ENCODE peak calls at places on chromosome 17, in four cellular contexts. R is uterus, B is heart left ventricle, W is Caco-2. X is an unnamed sample.

GRCh38 chr17:83202002-83203000 is 122.9 kb downstream of the METRNL start:
- DNase-seq in R (no peak), B (peak), W (peak), X (peak)

GRCh38 chr17:46979023-46979870 is at the start of gene RPRML:
- DNase-seq in R (no peak), B (peak), W (no peak), X (peak)

GRCh38 chr17:79000396-79001189 is 9.0 kb downstream of the CANT1 start:
- DNase-seq in R (peak), B (no peak), W (peak), X (no peak)

GRCh38 chr17:56583772-56584171 is 9.7 kb upstream of the NOG start:
- DNase-seq in R (no peak), B (no peak), W (no peak), X (no peak)

GRCh38 chr17:1413281-1413791 is 13.3 kb upstream of the YWHAE start:
- DNase-seq in R (peak), B (peak), W (no peak), X (peak)

GRCh38 chr17:17300624-17301568 is 2.3 kb upstream of the NT5M start:
- DNase-seq in R (peak), B (peak), W (peak), X (no peak)

GRCh38 chr17:29032798-29033197 is 10.1 kb upstream of the PIPOX start:
- DNase-seq in R (no peak), B (no peak), W (no peak), X (no peak)

GRCh38 chr17:62892870-62893338 is 73.1 kb upstream of the TANC2 start:
- DNase-seq in R (no peak), B (peak), W (no peak), X (no peak)

GRCh38 chr17:48486557-48486956 is 44.3 kb downstream of the HOXB1 start:
- DNase-seq in R (no peak), B (no peak), W (peak), X (no peak)

GRCh38 chr17:11909348-11909747 is 87.9 kb downstream of the ZNF18 start:
- DNase-seq in R (no peak), B (no peak), W (no peak), X (no peak)

GRCh38 chr17:27651411-27652345 is 20.7 kb downstream of the LGALS9 start:
- DNase-seq in R (peak), B (peak), W (peak), X (peak)

GRCh38 chr17:44044092-44044491 is 22.4 kb downstream of the LSM12 start:
- DNase-seq in R (peak), B (no peak), W (no peak), X (no peak)

GRCh38 chr17:68355093-68355492 is 63.8 kb downstream of the ARSG start:
- DNase-seq in R (no peak), B (no peak), W (no peak), X (no peak)

GRCh38 chr17:10197362-10197720 is 1.1 kb downstream of the GAS7 start:
- DNase-seq in R (peak), B (peak), W (no peak), X (no peak)

GRCh38 chr17:60631119-60631518 is 31.1 kb downstream of the PPM1D start:
- DNase-seq in R (no peak), B (no peak), W (no peak), X (no peak)

GRCh38 chr17:77497578-77497934 is 356.8 kb downstream of the SEC14L1 start:
- DNase-seq in R (peak), B (peak), W (peak), X (no peak)

GRCh38 chr17:33080091-33080490 is 88.4 kb downstream of the SPACA3 start:
- DNase-seq in R (no peak), B (no peak), W (no peak), X (no peak)

GRCh38 chr17:70295329-70295728 is 126.0 kb downstream of the KCNJ2 start:
- DNase-seq in R (no peak), B (no peak), W (no peak), X (no peak)

GRCh38 chr17:71780596-71780995 is 340.2 kb upstream of the SOX9 start:
- DNase-seq in R (no peak), B (no peak), W (no peak), X (no peak)

GRCh38 chr17:10492004-10492403 is 22.6 kb upstream of the MYH4 start:
- DNase-seq in R (no peak), B (no peak), W (no peak), X (no peak)

GRCh38 chr17:28759296-28759865 is 15.6 kb downstream of the TRAF4 start:
- DNase-seq in R (no peak), B (no peak), W (no peak), X (no peak)

GRCh38 chr17:18916816-18917496 is 35.0 kb upstream of the SLC5A10 start:
- DNase-seq in R (no peak), B (no peak), W (no peak), X (no peak)

DNA sequence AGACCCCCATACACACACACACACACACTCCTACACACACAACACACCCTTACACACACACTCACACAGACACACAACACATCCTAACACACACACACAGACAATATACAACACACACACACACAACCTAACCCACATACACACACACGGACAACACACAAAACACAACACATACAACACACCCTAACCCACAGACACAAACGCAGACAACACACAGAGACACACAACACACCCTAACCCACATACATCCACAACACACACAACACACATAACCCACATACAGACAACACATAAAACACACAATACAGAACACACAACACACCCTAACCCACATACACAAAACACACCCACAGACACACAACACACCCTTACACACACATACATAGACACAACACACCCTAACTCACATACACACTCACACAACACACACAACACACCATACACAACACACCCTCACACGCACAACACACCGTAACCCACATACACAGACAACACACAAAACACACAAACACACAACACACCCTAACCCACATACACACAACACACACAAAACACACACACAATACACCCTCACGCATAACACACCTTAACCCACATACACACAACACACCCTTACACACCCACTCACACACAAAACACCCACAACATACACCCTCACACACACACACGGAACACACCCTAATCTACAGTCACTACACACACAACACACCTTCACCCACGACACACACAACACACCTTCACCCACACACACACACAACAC is 4.4 kb downstream of the ASGR1 start:
- DNase-seq in R (no peak), B (no peak), W (no peak), X (no peak)
- H3K4me3 ChIP-seq in R (no peak), B (no peak), W (no peak), X (no peak)

GRCh38 chr17:75271955-75272847 is 1.2 kb upstream of the MIF4GD start:
- DNase-seq in R (no peak), B (peak), W (no peak), X (peak)
- TF ChIP-seq CTCF in R (no peak), B (no peak), W (no peak), X (peak)

DNA sequence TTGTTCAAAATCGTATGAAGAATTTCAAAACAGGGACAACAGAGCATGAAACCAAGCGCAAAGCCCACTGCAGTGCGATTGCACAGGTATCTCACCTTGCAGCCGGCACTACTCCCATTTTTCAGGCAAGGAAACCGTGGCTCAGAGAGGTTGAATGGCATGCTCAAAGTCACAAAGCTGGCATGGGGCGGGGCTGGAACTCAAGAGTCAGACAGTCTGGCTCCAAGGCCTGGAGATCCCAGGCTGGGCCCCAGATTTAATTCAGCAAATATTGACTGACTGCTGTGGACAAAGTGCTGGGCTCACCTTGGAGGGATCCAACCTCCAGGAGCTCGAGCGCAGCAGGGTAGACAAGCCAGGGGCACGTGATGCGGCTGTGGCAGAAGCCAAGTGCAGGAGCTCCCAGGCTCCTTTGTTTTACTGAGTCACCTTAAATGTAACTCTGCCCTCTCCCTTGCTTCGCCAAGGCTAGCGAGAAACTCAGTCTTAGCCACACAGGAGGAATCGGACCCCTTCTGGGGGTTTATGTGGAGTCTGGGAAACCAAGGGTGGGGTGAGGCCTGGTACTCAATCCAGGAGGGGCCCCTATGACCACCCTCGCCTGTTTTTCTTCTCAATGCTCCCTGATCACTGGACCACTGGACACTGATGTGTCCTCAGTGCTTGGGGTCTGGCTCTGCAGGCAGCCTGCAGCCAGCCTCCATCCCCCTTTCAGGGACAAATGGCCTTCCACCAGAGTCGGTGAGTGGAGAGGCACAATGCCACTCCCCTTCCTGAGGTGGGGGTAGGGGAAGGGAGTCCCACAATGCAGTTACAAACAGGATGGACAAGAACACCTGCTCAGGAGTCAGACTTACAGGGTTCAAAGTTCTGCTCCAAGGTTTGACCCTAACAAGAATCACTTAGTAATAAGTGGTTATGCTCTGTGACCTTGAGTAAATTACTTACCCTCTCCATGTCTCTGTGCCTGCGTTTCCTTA is 3.9 kb upstream of the SPATA20 start:
- DNase-seq in R (no peak), B (no peak), W (peak), X (no peak)
- H3K4me3 ChIP-seq in R (peak), B (no peak), W (peak), X (peak)

DNA sequence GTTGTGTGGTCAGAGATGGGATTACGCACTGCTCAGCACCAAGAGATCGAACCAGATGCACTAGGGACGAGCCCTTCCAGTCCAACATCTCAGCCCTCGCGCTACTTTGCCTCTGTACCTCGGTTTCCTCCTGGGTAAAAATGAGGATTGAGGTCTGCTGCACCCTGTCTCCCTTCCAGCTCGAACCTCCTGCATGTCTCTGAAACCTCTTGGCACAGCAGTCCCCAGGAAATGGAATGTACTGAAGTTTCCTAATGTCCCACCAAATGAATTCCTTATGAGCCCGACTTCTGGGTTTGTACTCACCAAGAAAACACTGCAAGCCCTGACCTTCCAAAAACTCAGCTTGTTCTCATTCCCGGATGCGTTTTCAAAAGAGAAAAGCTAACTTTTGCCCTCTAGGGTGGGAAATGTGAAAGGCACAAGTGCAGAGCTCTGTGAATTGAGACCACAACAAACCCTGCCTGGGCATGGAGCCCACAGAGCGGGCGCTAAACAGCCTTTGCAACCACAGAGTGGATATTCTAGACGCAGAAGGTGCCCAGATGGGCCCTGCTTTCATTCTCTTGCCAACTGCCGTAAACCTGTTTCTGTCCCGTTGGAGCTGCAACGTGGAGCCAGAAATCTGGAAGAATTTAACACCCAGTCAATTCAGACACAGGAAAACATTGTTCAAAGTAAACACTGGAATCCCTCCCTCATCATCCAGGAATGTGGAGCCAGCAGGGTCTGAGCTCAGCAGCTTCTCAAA is 10.3 kb downstream of the CDRT4 start:
- DNase-seq in R (peak), B (peak), W (no peak), X (no peak)
- TF ChIP-seq CTCF in R (peak), B (no peak), W (no peak), X (no peak)

GRCh38 chr17:75722542-75723095 is 1.4 kb downstream of the ITGB4 start:
- DNase-seq in R (no peak), B (no peak), W (no peak), X (no peak)
- H3K4me3 ChIP-seq in R (no peak), B (peak), W (peak), X (no peak)

DNA sequence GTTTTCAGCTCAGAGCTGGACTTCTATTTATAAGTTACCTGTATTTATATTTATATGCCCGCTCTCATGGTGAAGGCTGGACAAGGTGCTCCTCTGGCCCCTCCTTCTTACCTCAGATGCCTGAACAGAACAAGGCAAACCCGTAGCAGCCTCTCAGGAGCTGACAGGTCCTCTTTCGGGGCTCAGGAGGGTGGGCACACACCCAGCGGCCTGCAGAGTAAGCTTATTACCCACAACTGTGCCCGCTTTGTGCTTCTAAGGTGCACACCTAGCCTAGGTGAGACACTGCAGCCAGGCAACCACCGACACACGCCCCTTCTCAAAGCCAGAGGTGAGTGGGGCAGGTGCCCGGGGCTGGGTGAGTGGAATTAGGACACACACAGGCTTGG is 5.3 kb downstream of the NKIRAS2 start:
- DNase-seq in R (no peak), B (no peak), W (no peak), X (no peak)
- TF ChIP-seq CTCF in R (no peak), B (no peak), W (no peak), X (no peak)

GRCh38 chr17:81118308-81119221 is 46.7 kb upstream of the PVALEF start:
- DNase-seq in R (no peak), B (no peak), W (no peak), X (no peak)
- H3K4me3 ChIP-seq in R (no peak), B (peak), W (peak), X (no peak)

GRCh38 chr17:74574489-74575142 is 7.3 kb upstream of the CD300H start:
- DNase-seq in R (no peak), B (no peak), W (no peak), X (no peak)

GRCh38 chr17:74569001-74569391 is 1.7 kb upstream of the CD300H start:
- DNase-seq in R (no peak), B (no peak), W (no peak), X (no peak)

GRCh38 chr17:74569392-74570003 is 2.2 kb upstream of the CD300H start:
- DNase-seq in R (no peak), B (peak), W (no peak), X (no peak)

GRCh38 chr17:74573169-74573568 is 5.9 kb upstream of the CD300H start:
- DNase-seq in R (no peak), B (no peak), W (no peak), X (no peak)

DNA sequence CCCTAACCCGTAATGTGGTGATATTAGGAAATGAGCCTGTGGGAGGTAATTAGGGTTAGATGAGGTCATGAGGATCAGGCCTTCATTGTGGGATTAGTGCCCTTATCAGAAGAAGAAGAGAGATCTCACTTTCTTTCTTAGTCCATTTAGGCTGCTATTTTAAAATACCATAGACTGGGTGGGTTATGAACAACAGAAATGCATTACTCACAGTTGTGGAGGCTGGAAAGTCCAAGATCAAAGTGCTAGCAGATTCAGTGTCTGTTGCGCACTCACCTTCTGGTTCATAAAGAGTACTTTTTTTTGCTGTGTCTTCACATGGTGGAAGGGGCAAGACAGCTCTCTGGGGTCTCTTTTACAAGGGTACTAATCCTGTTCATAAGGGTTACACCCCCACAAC is 4.6 kb upstream of the CD300H start:
- DNase-seq in R (no peak), B (no peak), W (no peak), X (no peak)
- TF ChIP-seq CTCF in R (no peak), B (no peak), W (no peak), X (no peak)

DNA sequence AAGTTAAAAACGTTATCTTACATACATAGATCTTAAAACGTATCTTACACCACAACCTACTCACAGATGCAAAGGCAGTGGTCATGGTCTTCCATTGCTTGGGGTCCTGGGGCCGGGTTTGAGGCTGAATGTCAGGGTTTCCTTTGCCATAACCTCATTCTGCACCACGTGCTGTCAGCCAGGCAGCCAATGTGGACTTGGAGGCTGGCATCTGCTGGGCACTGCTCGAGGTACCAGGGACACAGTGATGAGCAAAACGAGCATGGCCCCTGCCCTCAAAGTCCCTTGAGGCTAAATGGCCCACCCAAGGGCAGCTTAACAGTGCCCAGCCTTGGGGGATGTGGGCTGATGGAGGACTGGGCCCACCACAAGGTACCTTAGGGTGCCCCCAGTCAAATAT is 35.8 kb upstream of the RGS9 start:
- DNase-seq in R (no peak), B (no peak), W (no peak), X (no peak)
- H3K4me3 ChIP-seq in R (peak), B (no peak), W (peak), X (peak)